ENCODE peak calls at places on chromosome 4, in eight cellular contexts. I, T, M, N, S, X, Z and E are unnamed samples.

GRCh38 chr4:86359944-86360478 is at the start of gene MAPK10:
- DNase-seq in I (peak), T (peak), M (peak), N (peak), S (peak), X (peak), Z (no peak), E (peak)

GRCh38 chr4:177632481-177632880 is 190.2 kb upstream of the AGA start:
- DNase-seq in I (no peak), T (no peak), M (no peak), N (no peak), S (no peak), X (no peak), Z (no peak), E (no peak)

GRCh38 chr4:124974163-124974562 is 261.6 kb upstream of the ANKRD50 start:
- DNase-seq in I (no peak), T (no peak), M (no peak), N (no peak), S (no peak), X (no peak), Z (no peak), E (peak)

GRCh38 chr4:125749354-125749753 is 434.6 kb downstream of the FAT4 start:
- DNase-seq in I (no peak), T (no peak), M (no peak), N (no peak), S (no peak), X (no peak), Z (no peak), E (no peak)

GRCh38 chr4:24174622-24175021 is 284.8 kb upstream of the PPARGC1A start:
- DNase-seq in I (no peak), T (no peak), M (no peak), N (peak), S (no peak), X (no peak), Z (no peak), E (no peak)

GRCh38 chr4:123034023-123034422 is 111.6 kb upstream of the NUDT6 start:
- DNase-seq in I (no peak), T (no peak), M (no peak), N (no peak), S (no peak), X (no peak), Z (no peak), E (no peak)

GRCh38 chr4:110106946-110107325 is 91.5 kb downstream of the ELOVL6 start:
- DNase-seq in I (no peak), T (peak), M (no peak), N (peak), S (no peak), X (no peak), Z (no peak), E (peak)

GRCh38 chr4:181281451-181281850 is 961.8 kb upstream of the TENM3 start:
- DNase-seq in I (no peak), T (no peak), M (no peak), N (no peak), S (no peak), X (no peak), Z (no peak), E (no peak)

GRCh38 chr4:101806914-101807313 is 16.4 kb downstream of the BANK1 start:
- DNase-seq in I (no peak), T (no peak), M (no peak), N (no peak), S (peak), X (no peak), Z (no peak), E (no peak)